ENCODE peak calls at places on chromosomes 2 and 18, in nine cellular contexts. One of them, this sample, is unnamed.

GRCh38 chr2:54341656-54342055 is 85.6 kb upstream of the TSPYL6 start:
- DNase-seq in SK-MEL-5: peak; percentile 73
- DNase-seq in HT1080: no peak
- DNase-seq in kidney tubule cell: no peak
- DNase-seq in progenitor cell of endocrine pancreas: no peak
- DNase-seq in GM13976: no peak
- DNase-seq in CD4-positive, CD25-positive, alpha-beta regulatory T cell: no peak
- DNase-seq in OCI-LY7: peak; percentile 26
- DNase-seq in stimulated activated CD4-positive, alpha-beta T cell treated with anti-CD3 and anti-CD28 coated beads, Interleukin-15, amount 100 ng/mL, for 24 hours: no peak
- DNase-seq in this sample: no peak

GRCh38 chr2:54457326-54458023 is 1.3 kb downstream of the SPTBN1 start:
- DNase-seq in SK-MEL-5: peak; percentile 34
- DNase-seq in HT1080: peak; percentile 59
- DNase-seq in kidney tubule cell: peak; percentile 46
- DNase-seq in progenitor cell of endocrine pancreas: peak; percentile 14
- DNase-seq in GM13976: peak; percentile 38
- DNase-seq in CD4-positive, CD25-positive, alpha-beta regulatory T cell: no peak
- DNase-seq in OCI-LY7: peak; percentile 43
- DNase-seq in stimulated activated CD4-positive, alpha-beta T cell treated with anti-CD3 and anti-CD28 coated beads, Interleukin-15, amount 100 ng/mL, for 24 hours: peak; percentile 29
- DNase-seq in this sample: peak; percentile 39

GRCh38 chr2:120683081-120683480 is 52.6 kb upstream of the GLI2 start:
- DNase-seq in SK-MEL-5: no peak
- DNase-seq in HT1080: no peak
- DNase-seq in kidney tubule cell: no peak
- DNase-seq in progenitor cell of endocrine pancreas: no peak
- DNase-seq in GM13976: no peak
- DNase-seq in CD4-positive, CD25-positive, alpha-beta regulatory T cell: no peak
- DNase-seq in OCI-LY7: no peak
- DNase-seq in stimulated activated CD4-positive, alpha-beta T cell treated with anti-CD3 and anti-CD28 coated beads, Interleukin-15, amount 100 ng/mL, for 24 hours: no peak
- DNase-seq in this sample: no peak

GRCh38 chr2:172740871-172741270 is 5.2 kb downstream of the RAPGEF4 start:
- DNase-seq in SK-MEL-5: no peak
- DNase-seq in HT1080: no peak
- DNase-seq in kidney tubule cell: no peak
- DNase-seq in progenitor cell of endocrine pancreas: no peak
- DNase-seq in GM13976: no peak
- DNase-seq in CD4-positive, CD25-positive, alpha-beta regulatory T cell: no peak
- DNase-seq in OCI-LY7: no peak
- DNase-seq in stimulated activated CD4-positive, alpha-beta T cell treated with anti-CD3 and anti-CD28 coated beads, Interleukin-15, amount 100 ng/mL, for 24 hours: no peak
- DNase-seq in this sample: no peak

GRCh38 chr2:171470129-171470528 is 36.1 kb downstream of the DCAF17 start:
- DNase-seq in SK-MEL-5: no peak
- DNase-seq in HT1080: no peak
- DNase-seq in kidney tubule cell: no peak
- DNase-seq in progenitor cell of endocrine pancreas: no peak
- DNase-seq in GM13976: no peak
- DNase-seq in CD4-positive, CD25-positive, alpha-beta regulatory T cell: no peak
- DNase-seq in OCI-LY7: no peak
- DNase-seq in stimulated activated CD4-positive, alpha-beta T cell treated with anti-CD3 and anti-CD28 coated beads, Interleukin-15, amount 100 ng/mL, for 24 hours: no peak
- DNase-seq in this sample: no peak

GRCh38 chr2:175880-176800 is 87.7 kb downstream of the SH3YL1 start:
- DNase-seq in SK-MEL-5: no peak
- DNase-seq in HT1080: peak; percentile 28
- DNase-seq in kidney tubule cell: no peak
- DNase-seq in progenitor cell of endocrine pancreas: no peak
- DNase-seq in GM13976: no peak
- DNase-seq in CD4-positive, CD25-positive, alpha-beta regulatory T cell: peak; percentile 15
- DNase-seq in OCI-LY7: no peak
- DNase-seq in stimulated activated CD4-positive, alpha-beta T cell treated with anti-CD3 and anti-CD28 coated beads, Interleukin-15, amount 100 ng/mL, for 24 hours: peak; percentile 51
- DNase-seq in this sample: peak; percentile 44

GRCh38 chr2:127609031-127609751 is 36.8 kb upstream of the GPR17 start:
- DNase-seq in SK-MEL-5: no peak
- DNase-seq in HT1080: no peak
- DNase-seq in kidney tubule cell: no peak
- DNase-seq in progenitor cell of endocrine pancreas: no peak
- DNase-seq in GM13976: no peak
- DNase-seq in CD4-positive, CD25-positive, alpha-beta regulatory T cell: no peak
- DNase-seq in OCI-LY7: no peak
- DNase-seq in stimulated activated CD4-positive, alpha-beta T cell treated with anti-CD3 and anti-CD28 coated beads, Interleukin-15, amount 100 ng/mL, for 24 hours: no peak
- DNase-seq in this sample: no peak

GRCh38 chr2:1867141-1867540 is 122.8 kb upstream of the PXDN start:
- DNase-seq in SK-MEL-5: no peak
- DNase-seq in HT1080: no peak
- DNase-seq in kidney tubule cell: no peak
- DNase-seq in progenitor cell of endocrine pancreas: no peak
- DNase-seq in GM13976: no peak
- DNase-seq in CD4-positive, CD25-positive, alpha-beta regulatory T cell: no peak
- DNase-seq in OCI-LY7: no peak
- DNase-seq in stimulated activated CD4-positive, alpha-beta T cell treated with anti-CD3 and anti-CD28 coated beads, Interleukin-15, amount 100 ng/mL, for 24 hours: no peak
- DNase-seq in this sample: no peak

GRCh38 chr2:71926860-71927756 is 220.6 kb downstream of the CYP26B1 start:
- DNase-seq in SK-MEL-5: peak; percentile 28
- DNase-seq in HT1080: no peak
- DNase-seq in kidney tubule cell: no peak
- DNase-seq in progenitor cell of endocrine pancreas: no peak
- DNase-seq in GM13976: peak; percentile 7
- DNase-seq in CD4-positive, CD25-positive, alpha-beta regulatory T cell: no peak
- DNase-seq in OCI-LY7: no peak
- DNase-seq in stimulated activated CD4-positive, alpha-beta T cell treated with anti-CD3 and anti-CD28 coated beads, Interleukin-15, amount 100 ng/mL, for 24 hours: no peak
- DNase-seq in this sample: no peak

GRCh38 chr2:160144278-160144990 is 55.6 kb downstream of the ITGB6 start:
- DNase-seq in SK-MEL-5: no peak
- DNase-seq in HT1080: no peak
- DNase-seq in kidney tubule cell: peak; percentile 14
- DNase-seq in progenitor cell of endocrine pancreas: no peak
- DNase-seq in GM13976: no peak
- DNase-seq in CD4-positive, CD25-positive, alpha-beta regulatory T cell: no peak
- DNase-seq in OCI-LY7: no peak
- DNase-seq in stimulated activated CD4-positive, alpha-beta T cell treated with anti-CD3 and anti-CD28 coated beads, Interleukin-15, amount 100 ng/mL, for 24 hours: no peak
- DNase-seq in this sample: no peak

GRCh38 chr18:69876490-69876889 is 71.2 kb downstream of the CD226 start:
- DNase-seq in SK-MEL-5: no peak
- DNase-seq in HT1080: no peak
- DNase-seq in kidney tubule cell: no peak
- DNase-seq in progenitor cell of endocrine pancreas: no peak
- DNase-seq in GM13976: no peak
- DNase-seq in CD4-positive, CD25-positive, alpha-beta regulatory T cell: no peak
- DNase-seq in OCI-LY7: no peak
- DNase-seq in stimulated activated CD4-positive, alpha-beta T cell treated with anti-CD3 and anti-CD28 coated beads, Interleukin-15, amount 100 ng/mL, for 24 hours: no peak
- DNase-seq in this sample: no peak

This sample was measured in mammary epithelial cell.